ENCODE peak calls at places on chromosomes 5 and 9, in eight cellular contexts. One of them, this sample, is unnamed.

GRCh38 chr9:114235113-114235589 is 79.8 kb downstream of the COL27A1 start:
- DNase-seq in stomach: no peak
- DNase-seq in fibroblast of lung: no peak
- DNase-seq in fibroblast of villous mesenchyme: no peak
- DNase-seq in coronary artery: no peak
- DNase-seq in dorsolateral prefrontal cortex: no peak
- DNase-seq in heart left ventricle: peak
- DNase-seq in fibroblast of mammary gland: no peak
- DNase-seq in this sample: no peak

GRCh38 chr9:92328225-92328624 is 2.5 kb downstream of the CENPP start:
- DNase-seq in stomach: no peak
- DNase-seq in fibroblast of lung: peak
- DNase-seq in fibroblast of villous mesenchyme: peak
- DNase-seq in coronary artery: no peak
- DNase-seq in dorsolateral prefrontal cortex: no peak
- DNase-seq in heart left ventricle: no peak
- DNase-seq in fibroblast of mammary gland: peak
- DNase-seq in this sample: peak

GRCh38 chr5:36090033-36090432 is 23.4 kb upstream of the UGT3A2 start:
- DNase-seq in stomach: no peak
- DNase-seq in fibroblast of lung: peak
- DNase-seq in fibroblast of villous mesenchyme: peak
- DNase-seq in coronary artery: no peak
- DNase-seq in dorsolateral prefrontal cortex: no peak
- DNase-seq in heart left ventricle: no peak
- DNase-seq in fibroblast of mammary gland: peak
- DNase-seq in this sample: peak

GRCh38 chr9:122382901-122383850 is 12.4 kb downstream of the PTGS1 start:
- DNase-seq in stomach: no peak
- DNase-seq in fibroblast of lung: peak
- DNase-seq in fibroblast of villous mesenchyme: peak
- DNase-seq in coronary artery: peak
- DNase-seq in dorsolateral prefrontal cortex: no peak
- DNase-seq in heart left ventricle: no peak
- DNase-seq in fibroblast of mammary gland: peak
- DNase-seq in this sample: peak

GRCh38 chr5:112276996-112277395 is 142.1 kb downstream of the EPB41L4A start:
- DNase-seq in stomach: no peak
- DNase-seq in fibroblast of lung: no peak
- DNase-seq in fibroblast of villous mesenchyme: no peak
- DNase-seq in coronary artery: no peak
- DNase-seq in dorsolateral prefrontal cortex: no peak
- DNase-seq in heart left ventricle: no peak
- DNase-seq in fibroblast of mammary gland: no peak
- DNase-seq in this sample: no peak

GRCh38 chr9:124593080-124594058 is 86.2 kb upstream of the NR5A1 start:
- DNase-seq in stomach: no peak
- DNase-seq in fibroblast of lung: no peak
- DNase-seq in fibroblast of villous mesenchyme: no peak
- DNase-seq in coronary artery: no peak
- DNase-seq in dorsolateral prefrontal cortex: no peak
- DNase-seq in heart left ventricle: no peak
- DNase-seq in fibroblast of mammary gland: peak
- DNase-seq in this sample: no peak

GRCh38 chr9:138072161-138072842 is 194.7 kb downstream of the CACNA1B start:
- DNase-seq in stomach: peak
- DNase-seq in fibroblast of lung: no peak
- DNase-seq in fibroblast of villous mesenchyme: no peak
- DNase-seq in coronary artery: peak
- DNase-seq in dorsolateral prefrontal cortex: no peak
- DNase-seq in heart left ventricle: no peak
- DNase-seq in fibroblast of mammary gland: no peak
- DNase-seq in this sample: no peak

GRCh38 chr5:84437673-84438315 is 53.1 kb upstream of the EDIL3 start:
- DNase-seq in stomach: no peak
- DNase-seq in fibroblast of lung: peak
- DNase-seq in fibroblast of villous mesenchyme: peak
- DNase-seq in coronary artery: no peak
- DNase-seq in dorsolateral prefrontal cortex: no peak
- DNase-seq in heart left ventricle: no peak
- DNase-seq in fibroblast of mammary gland: peak
- DNase-seq in this sample: peak

GRCh38 chr5:116395708-116396203 is 178.9 kb downstream of the SEMA6A start:
- DNase-seq in stomach: no peak
- DNase-seq in fibroblast of lung: peak
- DNase-seq in fibroblast of villous mesenchyme: no peak
- DNase-seq in coronary artery: no peak
- DNase-seq in dorsolateral prefrontal cortex: no peak
- DNase-seq in heart left ventricle: no peak
- DNase-seq in fibroblast of mammary gland: no peak
- DNase-seq in this sample: no peak

GRCh38 chr5:145246379-145246778 is 588.8 kb downstream of the PRELID2 start:
- DNase-seq in stomach: no peak
- DNase-seq in fibroblast of lung: no peak
- DNase-seq in fibroblast of villous mesenchyme: no peak
- DNase-seq in coronary artery: no peak
- DNase-seq in dorsolateral prefrontal cortex: no peak
- DNase-seq in heart left ventricle: no peak
- DNase-seq in fibroblast of mammary gland: no peak
- DNase-seq in this sample: no peak

GRCh38 chr9:137972988-137973470 is 95.4 kb downstream of the CACNA1B start:
- DNase-seq in stomach: no peak
- DNase-seq in fibroblast of lung: no peak
- DNase-seq in fibroblast of villous mesenchyme: no peak
- DNase-seq in coronary artery: no peak
- DNase-seq in dorsolateral prefrontal cortex: no peak
- DNase-seq in heart left ventricle: no peak
- DNase-seq in fibroblast of mammary gland: no peak
- DNase-seq in this sample: no peak

GRCh38 chr5:55534436-55535198 is at the start of gene PLPP1:
- DNase-seq in stomach: peak
- DNase-seq in fibroblast of lung: peak
- DNase-seq in fibroblast of villous mesenchyme: peak
- DNase-seq in coronary artery: peak
- DNase-seq in dorsolateral prefrontal cortex: peak
- DNase-seq in heart left ventricle: peak
- DNase-seq in fibroblast of mammary gland: peak
- DNase-seq in this sample: peak
- TF ChIP-seq CTCF in stomach: no peak
- TF ChIP-seq CTCF in fibroblast of lung: no peak
- TF ChIP-seq CTCF in fibroblast of villous mesenchyme: no peak
- TF ChIP-seq CTCF in coronary artery: no peak
- TF ChIP-seq CTCF in dorsolateral prefrontal cortex: no peak
- TF ChIP-seq CTCF in heart left ventricle: no peak
- TF ChIP-seq CTCF in fibroblast of mammary gland: no peak
- TF ChIP-seq CTCF in this sample: no peak

GRCh38 chr9:26747611-26748010 is 145.0 kb downstream of the CAAP1 start:
- DNase-seq in stomach: no peak
- DNase-seq in fibroblast of lung: no peak
- DNase-seq in fibroblast of villous mesenchyme: no peak
- DNase-seq in coronary artery: no peak
- DNase-seq in dorsolateral prefrontal cortex: no peak
- DNase-seq in heart left ventricle: no peak
- DNase-seq in fibroblast of mammary gland: no peak
- DNase-seq in this sample: no peak
- H3K4me3 ChIP-seq in stomach: no peak
- H3K4me3 ChIP-seq in fibroblast of lung: no peak
- H3K4me3 ChIP-seq in fibroblast of villous mesenchyme: no peak
- H3K4me3 ChIP-seq in coronary artery: no peak
- H3K4me3 ChIP-seq in dorsolateral prefrontal cortex: no peak
- H3K4me3 ChIP-seq in heart left ventricle: no peak
- H3K4me3 ChIP-seq in fibroblast of mammary gland: no peak
- H3K4me3 ChIP-seq in this sample: no peak

GRCh38 chr5:173530547-173530946 is 85.9 kb downstream of the BOD1 start:
- DNase-seq in stomach: no peak
- DNase-seq in fibroblast of lung: no peak
- DNase-seq in fibroblast of villous mesenchyme: peak
- DNase-seq in coronary artery: no peak
- DNase-seq in dorsolateral prefrontal cortex: no peak
- DNase-seq in heart left ventricle: no peak
- DNase-seq in fibroblast of mammary gland: no peak
- DNase-seq in this sample: no peak
- TF ChIP-seq CTCF in stomach: no peak
- TF ChIP-seq CTCF in fibroblast of lung: no peak
- TF ChIP-seq CTCF in fibroblast of villous mesenchyme: peak
- TF ChIP-seq CTCF in coronary artery: no peak
- TF ChIP-seq CTCF in dorsolateral prefrontal cortex: peak
- TF ChIP-seq CTCF in heart left ventricle: no peak
- TF ChIP-seq CTCF in fibroblast of mammary gland: peak
- TF ChIP-seq CTCF in this sample: peak

GRCh38 chr9:131734781-131735180 is 5.1 kb downstream of the RAPGEF1 start:
- DNase-seq in stomach: no peak
- DNase-seq in fibroblast of lung: no peak
- DNase-seq in fibroblast of villous mesenchyme: no peak
- DNase-seq in coronary artery: no peak
- DNase-seq in dorsolateral prefrontal cortex: no peak
- DNase-seq in heart left ventricle: no peak
- DNase-seq in fibroblast of mammary gland: no peak
- DNase-seq in this sample: no peak

GRCh38 chr9:131733601-131734061 is 6.2 kb downstream of the RAPGEF1 start:
- DNase-seq in stomach: peak
- DNase-seq in fibroblast of lung: peak
- DNase-seq in fibroblast of villous mesenchyme: peak
- DNase-seq in coronary artery: no peak
- DNase-seq in dorsolateral prefrontal cortex: no peak
- DNase-seq in heart left ventricle: no peak
- DNase-seq in fibroblast of mammary gland: peak
- DNase-seq in this sample: peak

GRCh38 chr9:131734165-131734610 is 5.7 kb downstream of the RAPGEF1 start:
- DNase-seq in stomach: peak
- DNase-seq in fibroblast of lung: no peak
- DNase-seq in fibroblast of villous mesenchyme: no peak
- DNase-seq in coronary artery: no peak
- DNase-seq in dorsolateral prefrontal cortex: no peak
- DNase-seq in heart left ventricle: no peak
- DNase-seq in fibroblast of mammary gland: no peak
- DNase-seq in this sample: peak

GRCh38 chr9:131736440-131736839 is 3.4 kb downstream of the RAPGEF1 start:
- DNase-seq in stomach: no peak
- DNase-seq in fibroblast of lung: no peak
- DNase-seq in fibroblast of villous mesenchyme: no peak
- DNase-seq in coronary artery: no peak
- DNase-seq in dorsolateral prefrontal cortex: no peak
- DNase-seq in heart left ventricle: no peak
- DNase-seq in fibroblast of mammary gland: no peak
- DNase-seq in this sample: no peak

GRCh38 chr9:131735238-131736181 is 4.4 kb downstream of the RAPGEF1 start:
- DNase-seq in stomach: peak
- DNase-seq in fibroblast of lung: no peak
- DNase-seq in fibroblast of villous mesenchyme: no peak
- DNase-seq in coronary artery: no peak
- DNase-seq in dorsolateral prefrontal cortex: no peak
- DNase-seq in heart left ventricle: no peak
- DNase-seq in fibroblast of mammary gland: peak
- DNase-seq in this sample: no peak
- H3K4me3 ChIP-seq in stomach: no peak
- H3K4me3 ChIP-seq in fibroblast of lung: no peak
- H3K4me3 ChIP-seq in fibroblast of villous mesenchyme: no peak
- H3K4me3 ChIP-seq in coronary artery: no peak
- H3K4me3 ChIP-seq in dorsolateral prefrontal cortex: no peak
- H3K4me3 ChIP-seq in heart left ventricle: no peak
- H3K4me3 ChIP-seq in fibroblast of mammary gland: no peak
- H3K4me3 ChIP-seq in this sample: no peak

DNA sequence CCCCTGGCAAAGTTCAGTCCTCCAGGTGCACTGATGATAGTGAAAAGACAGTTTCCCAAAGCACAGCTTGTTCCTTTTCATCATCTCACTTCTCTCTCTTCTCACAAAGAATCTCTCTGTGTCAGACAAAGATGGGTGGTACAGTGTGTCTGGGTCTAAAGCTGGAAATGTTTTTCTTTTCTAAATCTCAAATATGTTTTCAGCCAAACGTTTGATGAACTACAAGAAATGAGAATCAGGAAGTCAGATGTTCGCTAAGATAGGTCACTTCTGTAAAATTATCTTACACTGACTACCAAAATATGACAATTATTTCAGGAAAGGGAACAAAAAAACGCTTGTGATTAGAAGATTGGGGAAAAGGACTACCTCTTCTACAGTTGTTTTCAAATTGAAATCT is 708.8 kb downstream of the PTPRD start:
- DNase-seq in stomach: no peak
- DNase-seq in fibroblast of lung: no peak
- DNase-seq in fibroblast of villous mesenchyme: no peak
- DNase-seq in coronary artery: no peak
- DNase-seq in dorsolateral prefrontal cortex: no peak
- DNase-seq in heart left ventricle: no peak
- DNase-seq in fibroblast of mammary gland: no peak
- DNase-seq in this sample: no peak
- TF ChIP-seq CTCF in stomach: no peak
- TF ChIP-seq CTCF in fibroblast of lung: no peak
- TF ChIP-seq CTCF in fibroblast of villous mesenchyme: no peak
- TF ChIP-seq CTCF in coronary artery: no peak
- TF ChIP-seq CTCF in dorsolateral prefrontal cortex: no peak
- TF ChIP-seq CTCF in heart left ventricle: no peak
- TF ChIP-seq CTCF in fibroblast of mammary gland: no peak
- TF ChIP-seq CTCF in this sample: no peak